ENCODE peak calls at places on chromosomes 5 and 9, in six cellular contexts. H is NCI-H1105; R is activated naive CD4-positive, alpha-beta T cell; V is HEK293T; E is NCI-H226; Q is foreskin fibroblast. B is an unnamed sample.

GRCh38 chr9:9612270-9612669 is 1000.5 kb downstream of the PTPRD start:
- DNase-seq in R (no peak), E (no peak), Q (no peak), H (peak), V (no peak), B (no peak)

GRCh38 chr5:124634228-124634819 is 112.1 kb downstream of the ZNF608 start:
- DNase-seq in E (no peak), Q (no peak), R (no peak), V (no peak), H (no peak), B (no peak)

GRCh38 chr5:176161431-176161830 is 76.8 kb upstream of the SIMC1 start:
- DNase-seq in Q (no peak), V (no peak), E (no peak), H (no peak), R (no peak), B (no peak)

GRCh38 chr5:113266227-113266912 is 168.4 kb downstream of the TSSK1B start:
- DNase-seq in Q (no peak), R (no peak), V (no peak), H (no peak), E (peak), B (no peak)

GRCh38 chr5:10600629-10601245 is 36.9 kb downstream of the ANKRD33B start:
- DNase-seq in E (no peak), R (no peak), H (no peak), V (no peak), Q (no peak), B (no peak)

GRCh38 chr5:60829490-60830266 is 14.4 kb downstream of the ELOVL7 start:
- DNase-seq in V (no peak), R (no peak), E (peak), H (no peak), Q (no peak), B (no peak)

GRCh38 chr5:41012318-41012717 is 58.8 kb downstream of the MROH2B start:
- DNase-seq in Q (no peak), R (no peak), V (no peak), H (no peak), E (no peak), B (no peak)

GRCh38 chr5:125756456-125756855 is 666.8 kb upstream of the GRAMD2B start:
- DNase-seq in E (no peak), Q (peak), V (no peak), H (no peak), R (no peak), B (no peak)

GRCh38 chr9:128912270-128912853 is 8.4 kb upstream of the PHYHD1 start:
- DNase-seq in Q (peak), R (no peak), E (peak), H (no peak), V (no peak), B (no peak)

GRCh38 chr9:36559036-36559695 is 13.5 kb upstream of the MELK start:
- DNase-seq in R (no peak), E (peak), V (no peak), Q (no peak), H (no peak), B (no peak)

GRCh38 chr5:154078305-154078704 is 39.5 kb downstream of the MFAP3 start:
- DNase-seq in Q (no peak), R (no peak), H (peak), V (no peak), E (no peak), B (no peak)

GRCh38 chr5:89282038-89282831 is 399.3 kb upstream of the MEF2C start:
- DNase-seq in R (no peak), Q (no peak), V (peak), E (peak), H (no peak), B (no peak)

GRCh38 chr5:321726-322251 is 275 bp downstream of the AHRR start:
- DNase-seq in E (no peak), R (no peak), H (no peak), Q (no peak), V (no peak), B (no peak)

GRCh38 chr5:158935215-158935614 is 164.5 kb downstream of the EBF1 start:
- DNase-seq in R (no peak), Q (no peak), H (no peak), V (no peak), E (no peak), B (no peak)

GRCh38 chr5:107670028-107670926 is 460 bp downstream of the EFNA5 start:
- DNase-seq in R (no peak), V (no peak), E (no peak), Q (peak), H (peak), B (peak)

GRCh38 chr5:66684663-66685062 is 88.5 kb downstream of the MAST4 start:
- DNase-seq in H (no peak), E (no peak), V (no peak), Q (no peak), R (no peak), B (no peak)

GRCh38 chr5:142032747-142033631 is 20.2 kb upstream of the GNPDA1 start:
- DNase-seq in H (no peak), E (no peak), R (no peak), Q (no peak), V (no peak), B (no peak)

GRCh38 chr5:137070521-137070920 is 428.6 kb downstream of the SPOCK1 start:
- DNase-seq in H (no peak), E (no peak), R (no peak), Q (no peak), V (no peak), B (no peak)

GRCh38 chr5:116410345-116410890 is 164.2 kb downstream of the SEMA6A start:
- DNase-seq in H (peak), E (no peak), R (no peak), V (no peak), Q (no peak), B (no peak)

GRCh38 chr5:173016621-173017046 is 33.1 kb downstream of the ATP6V0E1 start:
- DNase-seq in E (peak), R (no peak), H (no peak), V (no peak), Q (peak), B (peak)

GRCh38 chr5:36414869-36415282 is 113.2 kb upstream of the RANBP3L start:
- DNase-seq in E (peak), R (no peak), Q (no peak), V (peak), H (peak), B (no peak)

GRCh38 chr5:59062986-59063683 is 480.3 kb downstream of the RAB3C start:
- DNase-seq in R (no peak), H (no peak), Q (peak), E (peak), V (no peak), B (no peak)

GRCh38 chr9:16461231-16461840 is 409.1 kb downstream of the BNC2 start:
- DNase-seq in E (no peak), Q (no peak), V (no peak), H (no peak), R (no peak), B (no peak)

GRCh38 chr9:129998491-129999122 is 44.4 kb downstream of the FNBP1 start:
- DNase-seq in E (no peak), H (no peak), Q (no peak), V (no peak), R (no peak), B (no peak)

B was measured in endothelial cell.